ENCODE peak calls at places on chromosomes 11 and 22, in seven cellular contexts. T is K562, F is mucosa of descending colon, K is breast epithelium, N is uterus, J is esophagus squamous epithelium, E is SJCRH30. Z is an unnamed sample.

GRCh38 chr22:28581020-28581419 is 98.6 kb downstream of the TTC28 start:
- DNase-seq in K (no peak), N (no peak), T (no peak), E (no peak), F (no peak), J (no peak), Z (no peak)

GRCh38 chr22:30047364-30047738 is 32.9 kb upstream of the HORMAD2 start:
- DNase-seq in E (no peak), F (no peak), T (peak; percentile 62), J (no peak), N (no peak), K (no peak), Z (no peak)

GRCh38 chr11:115927823-115928329 is 423.7 kb upstream of the CADM1 start:
- DNase-seq in K (no peak), J (no peak), E (no peak), F (no peak), T (no peak), N (no peak), Z (no peak)

GRCh38 chr11:126053340-126054286 is 9.1 kb downstream of the CDON start:
- DNase-seq in N (no peak), K (no peak), T (no peak), E (no peak), J (no peak), F (no peak), Z (no peak)

GRCh38 chr22:17430298-17430900 is 61.1 kb downstream of the CECR2 start:
- DNase-seq in N (peak; percentile 22), T (no peak), F (no peak), K (no peak), J (no peak), E (no peak), Z (no peak)

GRCh38 chr11:130390071-130390758 is 38.2 kb downstream of the ADAMTS8 start:
- DNase-seq in N (no peak), E (peak; percentile 39), T (peak; percentile 16), J (no peak), K (no peak), F (no peak), Z (no peak)

GRCh38 chr11:87473174-87473573 is 435.4 kb downstream of the TMEM135 start:
- DNase-seq in J (no peak), E (no peak), T (no peak), K (no peak), N (peak; percentile 35), F (no peak), Z (no peak)

GRCh38 chr11:16791494-16791961 is 53.1 kb downstream of the C11orf58 start:
- DNase-seq in K (no peak), T (no peak), N (no peak), J (no peak), E (peak; percentile 53), F (no peak), Z (no peak)

GRCh38 chr11:32893947-32894827 is 1.6 kb downstream of the QSER1 start:
- DNase-seq in T (peak; percentile 76), J (no peak), E (peak; percentile 77), K (no peak), F (no peak), N (no peak), Z (peak; percentile 13)

DNA sequence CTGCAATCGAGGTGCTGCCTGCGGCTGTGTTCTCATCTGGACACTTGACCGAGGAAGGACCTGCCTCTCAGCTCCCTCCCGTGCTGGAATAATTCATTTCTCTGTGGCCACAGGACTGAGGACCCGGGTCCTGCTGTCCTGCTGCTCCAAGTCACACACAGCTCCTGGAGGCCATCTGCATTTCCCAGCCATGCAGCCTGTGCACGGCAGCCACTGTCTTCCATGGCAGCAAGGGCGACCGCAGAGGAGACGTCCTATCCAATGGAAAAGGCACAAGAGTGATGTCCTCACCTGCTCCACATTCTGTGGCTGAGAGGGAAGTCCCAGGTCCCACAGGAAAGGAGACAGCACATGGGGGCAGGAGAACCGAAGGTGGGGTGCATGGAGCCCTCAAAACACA is 495.8 kb downstream of the BRD1 start:
- DNase-seq in T (no peak), N (no peak), K (peak; percentile 22), J (no peak), F (no peak), E (no peak), Z (no peak)
- H3K9me3 ChIP-seq in T (no peaks in the 10 kb centered on the region), N (peaks cover 8% of the 10 kb centered on the region), K (peaks cover 10% of the 10 kb centered on the region), J (no peaks in the 10 kb centered on the region), F (no peaks in the 10 kb centered on the region), E (no peaks in the 10 kb centered on the region), Z (no peaks in the 10 kb centered on the region)

GRCh38 chr22:37571992-37572373 is 7.9 kb downstream of the LGALS2 start:
- DNase-seq in K (no peak), T (no peak), F (no peak), N (no peak), J (no peak), E (no peak), Z (no peak)

GRCh38 chr22:37569921-37570660 is 9.8 kb downstream of the LGALS2 start:
- DNase-seq in E (no peak), F (peak; percentile 76), N (no peak), K (no peak), T (no peak), J (no peak), Z (no peak)

GRCh38 chr22:37570661-37570976 is 9.3 kb downstream of the LGALS2 start:
- DNase-seq in F (no peak), J (no peak), K (no peak), N (no peak), E (no peak), T (no peak), Z (no peak)

GRCh38 chr22:37569009-37569920 is 9.0 kb downstream of the CDC42EP1 start:
- DNase-seq in T (no peak), K (no peak), N (no peak), F (peak; percentile 89), E (no peak), J (no peak), Z (no peak)

DNA sequence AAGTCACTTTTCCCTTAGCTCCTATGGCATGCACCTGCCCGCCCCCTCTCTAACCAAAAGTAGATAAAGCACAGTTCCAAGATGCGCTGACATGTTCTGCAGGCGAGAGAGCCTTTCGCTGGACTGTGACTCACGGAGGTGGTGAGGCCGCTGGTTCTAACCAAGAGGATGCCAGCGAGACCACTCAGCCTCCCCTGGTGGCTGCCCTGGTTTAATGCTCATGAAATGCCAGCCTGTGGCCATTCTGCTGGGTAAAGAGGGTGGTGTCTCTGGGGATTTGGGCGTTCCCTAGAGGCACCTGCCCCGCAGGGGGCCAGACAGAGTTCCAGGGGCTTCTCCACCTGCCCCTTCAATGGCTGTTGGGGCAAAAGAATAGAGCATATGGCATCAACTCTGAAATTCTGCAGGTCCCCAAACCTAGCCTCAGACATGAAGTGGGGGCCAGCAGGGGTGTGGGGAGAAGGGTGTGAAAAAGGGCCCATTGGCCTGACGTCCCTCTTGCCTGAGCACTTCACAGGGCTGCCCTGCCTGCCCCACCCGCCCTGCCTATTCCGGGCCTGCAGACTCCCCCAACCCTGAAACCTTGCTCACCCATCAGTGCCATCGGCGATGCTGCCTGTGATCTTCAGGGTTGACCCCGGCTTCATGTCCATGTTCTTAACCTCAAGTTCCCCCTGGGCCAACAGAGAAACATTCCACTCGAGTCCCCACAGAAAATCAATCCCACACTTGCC is 8.5 kb downstream of the LGALS2 start:
- DNase-seq in N (no peak), F (no peak), K (no peak), J (no peak), E (no peak), T (no peak), Z (no peak)
- H3K36me3 ChIP-seq in N (no peaks in the 10 kb centered on the region), F (no peaks in the 10 kb centered on the region), K (no peaks in the 10 kb centered on the region), J (peaks cover 17% of the 10 kb centered on the region), E (peaks cover 11% of the 10 kb centered on the region), T (peaks cover 21% of the 10 kb centered on the region), Z (no peaks in the 10 kb centered on the region)

GRCh38 chr11:112632866-112633505 is 328.2 kb upstream of the NCAM1 start:
- DNase-seq in E (no peak), T (no peak), K (no peak), F (no peak), N (no peak), J (no peak), Z (no peak)
- H3K9me3 ChIP-seq in E (no peaks in the 10 kb centered on the region), T (no peaks in the 10 kb centered on the region), K (no peaks in the 10 kb centered on the region), F (no peaks in the 10 kb centered on the region), N (no peaks in the 10 kb centered on the region), J (no peaks in the 10 kb centered on the region), Z (no peaks in the 10 kb centered on the region)

GRCh38 chr11:34136420-34136819 is 31.0 kb downstream of the NAT10 start:
- DNase-seq in J (no peak), N (no peak), T (no peak), F (no peak), E (no peak), K (no peak), Z (no peak)

GRCh38 chr11:34139346-34139745 is 33.9 kb downstream of the NAT10 start:
- DNase-seq in E (no peak), N (no peak), J (no peak), F (no peak), K (no peak), T (no peak), Z (no peak)

GRCh38 chr11:34132261-34132965 is 27.0 kb downstream of the NAT10 start:
- DNase-seq in J (no peak), K (no peak), N (no peak), E (no peak), F (no peak), T (no peak), Z (no peak)

GRCh38 chr11:34135439-34135838 is 30.0 kb downstream of the NAT10 start:
- DNase-seq in K (no peak), N (no peak), T (no peak), J (no peak), F (no peak), E (no peak), Z (no peak)

GRCh38 chr11:34134765-34135164 is 29.3 kb downstream of the NAT10 start:
- DNase-seq in E (no peak), J (no peak), N (no peak), K (no peak), T (no peak), F (no peak), Z (no peak)
- H3K36me3 ChIP-seq in E (peaks cover 35% of the 10 kb centered on the region), J (peaks cover 71% of the 10 kb centered on the region), N (no peaks in the 10 kb centered on the region), K (peaks cover 6% of the 10 kb centered on the region), T (peaks cover 96% of the 10 kb centered on the region), F (peaks cover 15% of the 10 kb centered on the region), Z (peaks cover 43% of the 10 kb centered on the region)

GRCh38 chr11:96943970-96944369 is 554.2 kb downstream of the JRKL start:
- DNase-seq in J (no peak), K (no peak), F (no peak), T (no peak), N (no peak), E (no peak), Z (no peak)
- H3K9me3 ChIP-seq in J (no peaks in the 10 kb centered on the region), K (peaks cover 3% of the 10 kb centered on the region), F (no peaks in the 10 kb centered on the region), T (no peaks in the 10 kb centered on the region), N (no peaks in the 10 kb centered on the region), E (no peaks in the 10 kb centered on the region), Z (no peaks in the 10 kb centered on the region)

GRCh38 chr11:90204832-90205646 is 17.8 kb downstream of the CHORDC1 start:
- DNase-seq in K (no peak), F (no peak), T (peak; percentile 41), N (no peak), E (peak; percentile 64), J (no peak), Z (no peak)

GRCh38 chr11:90197377-90197776 is 25.5 kb downstream of the CHORDC1 start:
- DNase-seq in E (no peak), K (no peak), F (no peak), T (no peak), N (no peak), J (no peak), Z (no peak)

GRCh38 chr11:90204407-90204806 is 18.4 kb downstream of the CHORDC1 start:
- DNase-seq in E (no peak), K (no peak), T (no peak), F (no peak), N (no peak), J (no peak), Z (no peak)

GRCh38 chr11:90202342-90202741 is 20.5 kb downstream of the CHORDC1 start:
- DNase-seq in N (no peak), T (no peak), J (no peak), K (no peak), F (no peak), E (no peak), Z (no peak)
- H3K36me3 ChIP-seq in N (no peaks in the 10 kb centered on the region), T (peaks cover 90% of the 10 kb centered on the region), J (no peaks in the 10 kb centered on the region), K (no peaks in the 10 kb centered on the region), F (no peaks in the 10 kb centered on the region), E (peaks cover 39% of the 10 kb centered on the region), Z (peaks cover 70% of the 10 kb centered on the region)